ENCODE peak calls at places on chromosomes 7 and 10, in nine cellular contexts. P is psoas muscle, K is mucosa of descending colon, Q is fibroblast of the aortic adventitia, U is dorsolateral prefrontal cortex, D is foreskin fibroblast, B is heart right ventricle, J is fibroblast of lung, S is BJ. W is an unnamed sample.

GRCh38 chr10:46273506-46274477 is 13.0 kb upstream of the ANTXRL start:
- DNase-seq in P (no peak), K (no peak), Q (no peak), U (no peak), D (no peak), B (no peak), J (no peak), S (no peak), W (no peak)

GRCh38 chr7:82745117-82745516 is 301.5 kb upstream of the CACNA2D1 start:
- DNase-seq in P (no peak), K (no peak), Q (peak), U (no peak), D (peak), B (no peak), J (no peak), S (no peak), W (no peak)

GRCh38 chr7:30911561-30911969 is at the start of gene AQP1:
- DNase-seq in P (peak), K (peak), Q (peak), U (peak), D (peak), B (peak), J (peak), S (no peak), W (no peak)

GRCh38 chr7:135980665-135981180 is 3.6 kb upstream of the MTPN start:
- DNase-seq in P (no peak), K (no peak), Q (peak), U (no peak), D (peak), B (no peak), J (no peak), S (no peak), W (no peak)

GRCh38 chr7:617614-618538 is 98.2 kb upstream of the PDGFA start:
- DNase-seq in P (no peak), K (peak), Q (no peak), U (no peak), D (no peak), B (no peak), J (no peak), S (no peak), W (no peak)

GRCh38 chr10:49539320-49539885 is 482 bp upstream of the ERCC6 start:
- DNase-seq in P (peak), K (peak), Q (peak), U (peak), D (peak), B (peak), J (peak), S (no peak), W (no peak)

GRCh38 chr7:3636131-3636860 is 335.2 kb downstream of the SDK1 start:
- DNase-seq in P (no peak), K (no peak), Q (no peak), U (no peak), D (peak), B (no peak), J (no peak), S (no peak), W (no peak)

GRCh38 chr7:43117025-43117424 is 4.6 kb downstream of the HECW1 start:
- DNase-seq in P (no peak), K (no peak), Q (peak), U (no peak), D (no peak), B (no peak), J (no peak), S (no peak), W (peak)

GRCh38 chr10:92001995-92002394 is 78.4 kb downstream of the BTAF1 start:
- DNase-seq in P (no peak), K (no peak), Q (no peak), U (no peak), D (no peak), B (no peak), J (no peak), S (no peak), W (no peak)

GRCh38 chr7:40332516-40332915 is 197.7 kb downstream of the SUGCT start:
- DNase-seq in P (no peak), K (no peak), Q (no peak), U (no peak), D (no peak), B (no peak), J (no peak), S (no peak), W (no peak)

GRCh38 chr7:20440472-20441105 is 109.9 kb downstream of the ITGB8 start:
- DNase-seq in P (no peak), K (peak), Q (peak), U (no peak), D (peak), B (no peak), J (peak), S (no peak), W (no peak)

GRCh38 chr7:70583965-70584883 is 547.7 kb upstream of the GALNT17 start:
- DNase-seq in P (no peak), K (no peak), Q (no peak), U (no peak), D (no peak), B (no peak), J (no peak), S (no peak), W (no peak)

GRCh38 chr7:142795339-142795863 is 24.6 kb downstream of the PRSS2 start:
- DNase-seq in P (no peak), K (no peak), Q (no peak), U (no peak), D (no peak), B (no peak), J (no peak), S (no peak), W (no peak)

GRCh38 chr10:130246113-130246512 is 109.9 kb downstream of the GLRX3 start:
- DNase-seq in P (no peak), K (no peak), Q (no peak), U (no peak), D (no peak), B (no peak), J (no peak), S (no peak), W (no peak)

GRCh38 chr7:75042299-75042698 is 31.3 kb downstream of the RCC1L start:
- DNase-seq in P (peak), K (no peak), Q (no peak), U (peak), D (peak), B (no peak), J (no peak), S (no peak), W (no peak)

GRCh38 chr7:17870406-17870805 is 69.9 kb downstream of the SNX13 start:
- DNase-seq in P (no peak), K (no peak), Q (no peak), U (no peak), D (no peak), B (no peak), J (no peak), S (no peak), W (no peak)

GRCh38 chr7:8035647-8036518 is 67.3 kb downstream of the GLCCI1 start:
- DNase-seq in P (no peak), K (no peak), Q (peak), U (no peak), D (peak), B (no peak), J (peak), S (no peak), W (no peak)

GRCh38 chr10:8767616-8768015 is 713.1 kb downstream of the GATA3 start:
- DNase-seq in P (no peak), K (no peak), Q (no peak), U (no peak), D (no peak), B (no peak), J (no peak), S (no peak), W (no peak)

GRCh38 chr10:3532644-3533043 is 252.4 kb downstream of the KLF6 start:
- DNase-seq in P (no peak), K (no peak), Q (no peak), U (no peak), D (no peak), B (no peak), J (no peak), S (no peak), W (no peak)

GRCh38 chr10:96576277-96576980 is 10.4 kb downstream of the TM9SF3 start:
- DNase-seq in P (no peak), K (no peak), Q (no peak), U (no peak), D (no peak), B (no peak), J (no peak), S (no peak), W (no peak)

GRCh38 chr10:34710391-34710751 is 104.7 kb downstream of the PARD3 start:
- DNase-seq in P (peak), K (no peak), Q (peak), U (no peak), D (peak), B (no peak), J (peak), S (no peak), W (no peak)

GRCh38 chr7:43220250-43220649 is 107.8 kb downstream of the HECW1 start:
- DNase-seq in P (no peak), K (no peak), Q (peak), U (no peak), D (peak), B (no peak), J (peak), S (peak), W (peak)

GRCh38 chr10:133162178-133162909 is 2.3 kb downstream of the KNDC1 start:
- DNase-seq in P (no peak), K (no peak), Q (no peak), U (peak), D (no peak), B (no peak), J (no peak), S (no peak), W (no peak)

GRCh38 chr10:15426115-15426514 is 55.0 kb upstream of the FAM171A1 start:
- DNase-seq in P (no peak), K (no peak), Q (no peak), U (no peak), D (no peak), B (no peak), J (no peak), S (no peak), W (no peak)

GRCh38 chr7:101538596-101539459 is 90.3 kb downstream of the MYL10 start:
- DNase-seq in P (peak), K (peak), Q (peak), U (no peak), D (peak), B (peak), J (peak), S (no peak), W (no peak)

GRCh38 chr7:107933386-107934013 is 42.5 kb downstream of the DLD start:
- DNase-seq in P (no peak), K (no peak), Q (no peak), U (no peak), D (no peak), B (no peak), J (no peak), S (no peak), W (no peak)

GRCh38 chr7:29319719-29320521 is 125.3 kb downstream of the CHN2 start:
- DNase-seq in P (no peak), K (no peak), Q (peak), U (peak), D (peak), B (no peak), J (no peak), S (no peak), W (no peak)

GRCh38 chr7:44311561-44312495 is 13.6 kb downstream of the CAMK2B start:
- DNase-seq in P (no peak), K (no peak), Q (no peak), U (no peak), D (no peak), B (no peak), J (no peak), S (no peak), W (no peak)

GRCh38 chr10:103394180-103394579 is 2.1 kb downstream of the ATP5MK start:
- DNase-seq in P (no peak), K (no peak), Q (no peak), U (no peak), D (no peak), B (no peak), J (no peak), S (no peak), W (no peak)

GRCh38 chr10:21523557-21524008 is 1.9 kb downstream of the SKIDA1 start:
- DNase-seq in P (no peak), K (no peak), Q (no peak), U (no peak), D (peak), B (no peak), J (peak), S (no peak), W (no peak)

GRCh38 chr7:50822110-50822509 is 39.4 kb upstream of the GRB10 start:
- DNase-seq in P (no peak), K (no peak), Q (peak), U (no peak), D (no peak), B (no peak), J (no peak), S (no peak), W (no peak)

GRCh38 chr10:6416892-6417512 is 163.1 kb downstream of the PRKCQ start:
- DNase-seq in P (no peak), K (no peak), Q (peak), U (no peak), D (peak), B (no peak), J (peak), S (no peak), W (no peak)

GRCh38 chr10:113232928-113233511 is 283.0 kb downstream of the TCF7L2 start:
- DNase-seq in P (no peak), K (no peak), Q (no peak), U (no peak), D (no peak), B (no peak), J (no peak), S (no peak), W (no peak)

GRCh38 chr7:158495780-158496179 is 91.8 kb downstream of the PTPRN2 start:
- DNase-seq in P (no peak), K (no peak), Q (no peak), U (no peak), D (peak), B (no peak), J (no peak), S (no peak), W (no peak)
- TF ChIP-seq CTCF in P (no peak), K (no peak), Q (no peak), U (no peak), D (no peak), B (no peak), J (no peak), S (no peak), W (no peak)

DNA sequence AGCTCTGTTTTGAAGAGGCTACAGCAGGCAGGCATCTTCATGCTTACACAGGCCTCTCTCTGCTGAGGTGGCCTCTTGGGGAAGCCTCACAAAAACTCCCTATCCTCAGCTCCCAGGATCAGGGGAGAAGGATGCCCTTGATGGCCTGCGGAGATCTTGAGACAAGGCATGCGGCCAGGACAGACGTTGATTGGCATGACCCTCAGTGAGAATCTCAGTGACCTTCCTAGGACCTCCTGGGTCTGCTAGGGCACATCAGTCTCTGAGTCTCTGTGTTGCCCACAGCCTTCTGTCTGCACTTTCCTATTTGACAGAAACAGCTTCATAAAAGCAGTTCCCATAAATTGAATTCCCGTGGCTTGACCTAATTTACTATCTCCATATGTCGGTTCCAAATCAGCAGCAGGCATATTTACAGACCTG is 1005.8 kb upstream of the C7orf33 start:
- DNase-seq in P (no peak), K (no peak), Q (no peak), U (no peak), D (no peak), B (no peak), J (no peak), S (no peak), W (no peak)
- H3K4me3 ChIP-seq in P (no peak), K (no peak), Q (no peak), U (no peak), D (no peak), B (no peak), J (no peak), S (no peak), W (no peak)

DNA sequence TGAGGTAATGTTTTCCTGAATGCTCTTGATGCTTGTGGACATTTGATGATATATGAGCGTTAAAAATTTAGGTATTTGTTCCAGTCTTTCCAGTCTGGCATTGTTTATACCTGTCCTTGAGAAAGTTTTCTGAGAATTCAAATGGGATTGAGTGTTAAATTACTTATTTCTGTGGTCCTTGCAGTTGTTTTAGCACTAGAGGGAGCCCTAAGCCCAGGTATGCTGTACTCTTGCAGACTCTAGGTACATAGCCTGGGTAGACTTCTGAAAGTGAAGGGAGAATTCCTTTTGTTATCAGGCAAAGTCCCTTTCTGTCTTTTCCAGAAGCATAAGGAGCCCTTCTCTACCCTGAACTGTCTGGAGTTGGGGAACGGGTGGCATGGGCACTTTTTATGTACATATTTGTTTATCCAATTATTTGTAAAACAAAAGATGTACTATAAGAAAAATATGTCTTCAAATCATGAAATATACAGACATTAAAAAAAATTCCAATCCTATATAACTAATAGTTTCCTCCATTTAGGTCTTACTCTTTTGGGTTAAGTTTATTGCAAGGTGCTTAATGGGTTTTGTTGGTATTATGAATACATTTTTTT is 262.1 kb downstream of the ATRNL1 start:
- DNase-seq in P (no peak), K (no peak), Q (peak), U (no peak), D (peak), B (no peak), J (peak), S (peak), W (peak)
- TF ChIP-seq CTCF in P (peak), K (no peak), Q (peak), U (peak), D (peak), B (peak), J (peak), S (peak), W (peak)

DNA sequence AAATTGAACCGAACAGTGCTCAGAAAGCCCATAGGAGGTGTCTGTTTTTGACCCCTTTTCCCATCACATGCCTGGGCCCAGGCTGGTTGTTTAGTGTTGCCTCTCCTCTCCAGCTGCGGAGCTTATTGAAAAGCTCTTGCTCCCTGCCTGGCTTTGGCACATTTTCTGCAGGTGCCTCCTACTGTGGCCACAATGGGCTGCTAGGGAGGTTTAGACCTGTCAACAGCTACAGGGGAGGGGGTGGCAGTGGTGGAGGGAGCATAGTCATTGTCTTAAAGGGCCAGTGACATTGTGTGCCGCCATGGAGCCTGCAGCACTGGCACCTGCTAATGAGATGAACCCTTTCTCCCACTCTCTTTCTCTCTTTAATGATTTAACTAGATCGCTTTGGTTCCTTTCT is 13.2 kb upstream of the ENO4 start:
- DNase-seq in P (no peak), K (no peak), Q (no peak), U (no peak), D (no peak), B (no peak), J (no peak), S (no peak), W (no peak)
- H3K4me3 ChIP-seq in P (no peak), K (no peak), Q (no peak), U (no peak), D (no peak), B (no peak), J (no peak), S (no peak), W (no peak)

DNA sequence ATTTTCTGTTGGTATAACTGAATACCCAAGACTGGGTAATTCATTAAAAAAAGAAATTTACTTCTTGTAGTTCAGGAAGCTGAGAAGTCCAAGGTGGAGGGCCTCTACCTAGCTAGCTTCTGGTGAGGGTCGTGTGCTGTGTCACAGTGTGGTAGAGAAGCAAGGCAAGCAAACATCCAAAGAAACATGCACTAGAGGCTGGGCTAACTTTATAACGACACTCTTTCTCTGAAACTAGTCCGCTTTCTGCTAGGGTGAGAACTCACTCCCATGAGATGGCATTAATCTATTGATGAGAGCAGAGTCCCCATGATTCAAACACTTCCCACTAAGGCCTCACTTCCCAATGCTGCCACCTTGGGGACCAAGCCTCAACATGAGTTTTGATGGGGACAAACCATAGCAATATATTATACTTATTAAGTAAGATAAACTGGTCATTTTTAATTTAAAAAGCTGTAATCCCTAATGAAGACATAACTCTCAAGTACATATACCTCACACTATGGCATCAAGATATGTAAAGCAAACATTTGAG is 50.8 kb downstream of the PHYHIPL start:
- DNase-seq in P (no peak), K (no peak), Q (no peak), U (no peak), D (no peak), B (no peak), J (no peak), S (no peak), W (no peak)
- TF ChIP-seq CTCF in P (no peak), K (no peak), Q (no peak), U (no peak), D (peak), B (no peak), J (no peak), S (no peak), W (no peak)

GRCh38 chr10:124741281-124741921 is 2.8 kb downstream of the FAM53B start:
- DNase-seq in P (peak), K (peak), Q (peak), U (peak), D (peak), B (peak), J (peak), S (no peak), W (no peak)
- H3K4me3 ChIP-seq in P (peak), K (no peak), Q (no peak), U (peak), D (no peak), B (peak), J (no peak), S (no peak), W (no peak)

DNA sequence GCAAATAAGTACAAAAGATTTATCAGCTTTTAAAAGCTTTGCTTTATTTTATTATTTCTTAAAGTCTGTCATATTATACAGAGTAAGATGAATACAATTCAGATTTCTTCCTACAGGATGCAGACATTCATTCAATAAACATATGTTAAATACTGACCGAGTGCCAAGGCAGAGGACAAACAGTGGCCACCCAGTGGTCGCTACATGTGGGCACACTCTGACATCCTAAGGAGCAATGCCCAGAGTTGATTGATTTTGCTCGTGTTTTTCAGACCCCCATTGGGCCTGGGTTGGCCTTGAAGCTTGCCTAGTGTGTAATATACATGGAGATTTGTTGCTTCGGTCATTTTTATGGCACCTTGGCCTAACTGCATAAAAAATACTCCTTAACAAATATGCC is 201.2 kb downstream of the CCDC3 start:
- DNase-seq in P (no peak), K (no peak), Q (no peak), U (no peak), D (no peak), B (no peak), J (no peak), S (no peak), W (no peak)
- TF ChIP-seq CTCF in P (no peak), K (no peak), Q (no peak), U (no peak), D (no peak), B (no peak), J (no peak), S (no peak), W (no peak)

GRCh38 chr10:20418286-20418685 is 478.8 kb downstream of the NEBL start:
- DNase-seq in P (no peak), K (no peak), Q (no peak), U (no peak), D (no peak), B (no peak), J (no peak), S (no peak), W (no peak)
- H3K4me3 ChIP-seq in P (no peak), K (no peak), Q (no peak), U (no peak), D (no peak), B (no peak), J (no peak), S (no peak), W (no peak)